ENCODE peak calls at places on chromosomes 13 and 19, in five cellular contexts. One of them, this sample, is unnamed.

GRCh38 chr19:38149597-38149996 is 74.4 kb downstream of the DPF1 start:
- DNase-seq in adrenal gland: peak; percentile 53
- DNase-seq in GM12878: no peak
- DNase-seq in fibroblast of the aortic adventitia: no peak
- DNase-seq in fibroblast of mammary gland: peak; percentile 18
- DNase-seq in this sample: no peak

GRCh38 chr13:96650301-96650886 is 343.9 kb downstream of the OXGR1 start:
- DNase-seq in adrenal gland: no peak
- DNase-seq in GM12878: peak; percentile 12
- DNase-seq in fibroblast of the aortic adventitia: peak; percentile 72
- DNase-seq in fibroblast of mammary gland: peak; percentile 89
- DNase-seq in this sample: peak; percentile 90

GRCh38 chr13:63542704-63543215 is 2127.1 kb upstream of the PCDH20 start:
- DNase-seq in adrenal gland: no peak
- DNase-seq in GM12878: no peak
- DNase-seq in fibroblast of the aortic adventitia: no peak
- DNase-seq in fibroblast of mammary gland: no peak
- DNase-seq in this sample: no peak

GRCh38 chr19:19488041-19488874 is 27.1 kb downstream of the TSSK6 start:
- DNase-seq in adrenal gland: peak; percentile 84
- DNase-seq in GM12878: no peak
- DNase-seq in fibroblast of the aortic adventitia: peak; percentile 56
- DNase-seq in fibroblast of mammary gland: peak; percentile 13
- DNase-seq in this sample: no peak

GRCh38 chr19:15129856-15130580 is 22.8 kb downstream of the SYDE1 start:
- DNase-seq in adrenal gland: no peak
- DNase-seq in GM12878: no peak
- DNase-seq in fibroblast of the aortic adventitia: no peak
- DNase-seq in fibroblast of mammary gland: no peak
- DNase-seq in this sample: no peak

GRCh38 chr13:21733475-21734311 is 62.8 kb downstream of the FGF9 start:
- DNase-seq in adrenal gland: no peak
- DNase-seq in GM12878: no peak
- DNase-seq in fibroblast of the aortic adventitia: no peak
- DNase-seq in fibroblast of mammary gland: no peak
- DNase-seq in this sample: no peak

GRCh38 chr19:39494661-39495060 is 4.1 kb upstream of the DLL3 start:
- DNase-seq in adrenal gland: no peak
- DNase-seq in GM12878: no peak
- DNase-seq in fibroblast of the aortic adventitia: no peak
- DNase-seq in fibroblast of mammary gland: no peak
- DNase-seq in this sample: no peak

GRCh38 chr13:100922599-100922998 is 248.0 kb upstream of the TMTC4 start:
- DNase-seq in adrenal gland: no peak
- DNase-seq in GM12878: no peak
- DNase-seq in fibroblast of the aortic adventitia: no peak
- DNase-seq in fibroblast of mammary gland: peak; percentile 4
- DNase-seq in this sample: no peak

GRCh38 chr19:1270168-1270853 is 1.2 kb downstream of the CIRBP start:
- DNase-seq in adrenal gland: no peak
- DNase-seq in GM12878: no peak
- DNase-seq in fibroblast of the aortic adventitia: no peak
- DNase-seq in fibroblast of mammary gland: no peak
- DNase-seq in this sample: no peak

GRCh38 chr19:14363203-14364097 is 17.8 kb upstream of the ADGRE5 start:
- DNase-seq in adrenal gland: peak; percentile 54
- DNase-seq in GM12878: no peak
- DNase-seq in fibroblast of the aortic adventitia: peak; percentile 74
- DNase-seq in fibroblast of mammary gland: peak; percentile 86
- DNase-seq in this sample: peak; percentile 40

GRCh38 chr13:36148436-36148835 is 17.3 kb upstream of the DCLK1 start:
- DNase-seq in adrenal gland: no peak
- DNase-seq in GM12878: no peak
- DNase-seq in fibroblast of the aortic adventitia: peak; percentile 64
- DNase-seq in fibroblast of mammary gland: peak; percentile 59
- DNase-seq in this sample: no peak

GRCh38 chr13:87234981-87235380 is 436.2 kb upstream of the SLITRK5 start:
- DNase-seq in adrenal gland: no peak
- DNase-seq in GM12878: no peak
- DNase-seq in fibroblast of the aortic adventitia: no peak
- DNase-seq in fibroblast of mammary gland: peak; percentile 26
- DNase-seq in this sample: peak; percentile 94

GRCh38 chr19:23436318-23436717 is 41.0 kb upstream of the ZNF91 start:
- DNase-seq in adrenal gland: no peak
- DNase-seq in GM12878: no peak
- DNase-seq in fibroblast of the aortic adventitia: no peak
- DNase-seq in fibroblast of mammary gland: no peak
- DNase-seq in this sample: no peak

GRCh38 chr19:28044477-28044876 is 1168.5 kb downstream of the UQCRFS1 start:
- DNase-seq in adrenal gland: no peak
- DNase-seq in GM12878: no peak
- DNase-seq in fibroblast of the aortic adventitia: no peak
- DNase-seq in fibroblast of mammary gland: no peak
- DNase-seq in this sample: no peak

GRCh38 chr13:101979825-101980224 is 422.0 kb downstream of the FGF14 start:
- DNase-seq in adrenal gland: no peak
- DNase-seq in GM12878: no peak
- DNase-seq in fibroblast of the aortic adventitia: no peak
- DNase-seq in fibroblast of mammary gland: no peak
- DNase-seq in this sample: no peak

GRCh38 chr19:7264858-7265257 is 29.4 kb downstream of the INSR start:
- DNase-seq in adrenal gland: no peak
- DNase-seq in GM12878: no peak
- DNase-seq in fibroblast of the aortic adventitia: no peak
- DNase-seq in fibroblast of mammary gland: no peak
- DNase-seq in this sample: no peak

GRCh38 chr13:36332986-36333385 is 13.2 kb downstream of the SPART start:
- DNase-seq in adrenal gland: no peak
- DNase-seq in GM12878: no peak
- DNase-seq in fibroblast of the aortic adventitia: peak; percentile 43
- DNase-seq in fibroblast of mammary gland: peak; percentile 66
- DNase-seq in this sample: peak; percentile 57

GRCh38 chr19:54518844-54519243 is 16.2 kb downstream of the LAIR2 start:
- DNase-seq in adrenal gland: no peak
- DNase-seq in GM12878: peak; percentile 73
- DNase-seq in fibroblast of the aortic adventitia: no peak
- DNase-seq in fibroblast of mammary gland: no peak
- DNase-seq in this sample: no peak

GRCh38 chr19:1076951-1077350 is 10.0 kb downstream of the ARHGAP45 start:
- DNase-seq in adrenal gland: peak; percentile 60
- DNase-seq in GM12878: peak; percentile 85
- DNase-seq in fibroblast of the aortic adventitia: no peak
- DNase-seq in fibroblast of mammary gland: no peak
- DNase-seq in this sample: no peak

GRCh38 chr13:46389985-46390384 is 2.9 kb upstream of the RUBCNL start:
- DNase-seq in adrenal gland: peak; percentile 45
- DNase-seq in GM12878: peak; percentile 79
- DNase-seq in fibroblast of the aortic adventitia: no peak
- DNase-seq in fibroblast of mammary gland: no peak
- DNase-seq in this sample: peak; percentile 26

GRCh38 chr19:16850133-16850532 is 20.9 kb downstream of the SIN3B start:
- DNase-seq in adrenal gland: no peak
- DNase-seq in GM12878: no peak
- DNase-seq in fibroblast of the aortic adventitia: peak; percentile 4
- DNase-seq in fibroblast of mammary gland: peak; percentile 61
- DNase-seq in this sample: peak; percentile 40

GRCh38 chr19:55390461-55390880 is 4.7 kb downstream of the RPL28 start:
- DNase-seq in adrenal gland: no peak
- DNase-seq in GM12878: no peak
- DNase-seq in fibroblast of the aortic adventitia: no peak
- DNase-seq in fibroblast of mammary gland: no peak
- DNase-seq in this sample: peak; percentile 37

GRCh38 chr19:31955061-31955460 is 390.3 kb upstream of the ZNF507 start:
- DNase-seq in adrenal gland: no peak
- DNase-seq in GM12878: no peak
- DNase-seq in fibroblast of the aortic adventitia: no peak
- DNase-seq in fibroblast of mammary gland: no peak
- DNase-seq in this sample: no peak

GRCh38 chr19:53904909-53905308 is 4.2 kb upstream of the CACNG7 start:
- DNase-seq in adrenal gland: no peak
- DNase-seq in GM12878: no peak
- DNase-seq in fibroblast of the aortic adventitia: no peak
- DNase-seq in fibroblast of mammary gland: no peak
- DNase-seq in this sample: no peak

GRCh38 chr13:54799621-54800226 is 1771.1 kb downstream of the OLFM4 start:
- DNase-seq in adrenal gland: no peak
- DNase-seq in GM12878: no peak
- DNase-seq in fibroblast of the aortic adventitia: no peak
- DNase-seq in fibroblast of mammary gland: no peak
- DNase-seq in this sample: no peak

GRCh38 chr19:3586707-3587346 is 1.5 kb downstream of the GIPC3 start:
- DNase-seq in adrenal gland: no peak
- DNase-seq in GM12878: no peak
- DNase-seq in fibroblast of the aortic adventitia: no peak
- DNase-seq in fibroblast of mammary gland: no peak
- DNase-seq in this sample: no peak

GRCh38 chr13:78437781-78438180 is 165.6 kb downstream of the POU4F1 start:
- DNase-seq in adrenal gland: no peak
- DNase-seq in GM12878: no peak
- DNase-seq in fibroblast of the aortic adventitia: no peak
- DNase-seq in fibroblast of mammary gland: no peak
- DNase-seq in this sample: no peak

GRCh38 chr13:42216422-42216735 is 55.6 kb upstream of the AKAP11 start:
- DNase-seq in adrenal gland: no peak
- DNase-seq in GM12878: no peak
- DNase-seq in fibroblast of the aortic adventitia: no peak
- DNase-seq in fibroblast of mammary gland: no peak
- DNase-seq in this sample: no peak
- TF ChIP-seq CTCF in adrenal gland: no peak
- TF ChIP-seq CTCF in GM12878: no peak
- TF ChIP-seq CTCF in fibroblast of the aortic adventitia: no peak
- TF ChIP-seq CTCF in fibroblast of mammary gland: no peak
- TF ChIP-seq CTCF in this sample: no peak

GRCh38 chr13:48068952-48069351 is 26.0 kb downstream of the MED4 start:
- DNase-seq in adrenal gland: no peak
- DNase-seq in GM12878: no peak
- DNase-seq in fibroblast of the aortic adventitia: peak; percentile 8
- DNase-seq in fibroblast of mammary gland: peak; percentile 6
- DNase-seq in this sample: peak; percentile 15
- H3K4me3 ChIP-seq in adrenal gland: no peak overlapping the region
- H3K4me3 ChIP-seq in GM12878: no peak overlapping the region
- H3K4me3 ChIP-seq in fibroblast of the aortic adventitia: no peak overlapping the region
- H3K4me3 ChIP-seq in fibroblast of mammary gland: no peak overlapping the region
- H3K4me3 ChIP-seq in this sample: no peak overlapping the region

DNA sequence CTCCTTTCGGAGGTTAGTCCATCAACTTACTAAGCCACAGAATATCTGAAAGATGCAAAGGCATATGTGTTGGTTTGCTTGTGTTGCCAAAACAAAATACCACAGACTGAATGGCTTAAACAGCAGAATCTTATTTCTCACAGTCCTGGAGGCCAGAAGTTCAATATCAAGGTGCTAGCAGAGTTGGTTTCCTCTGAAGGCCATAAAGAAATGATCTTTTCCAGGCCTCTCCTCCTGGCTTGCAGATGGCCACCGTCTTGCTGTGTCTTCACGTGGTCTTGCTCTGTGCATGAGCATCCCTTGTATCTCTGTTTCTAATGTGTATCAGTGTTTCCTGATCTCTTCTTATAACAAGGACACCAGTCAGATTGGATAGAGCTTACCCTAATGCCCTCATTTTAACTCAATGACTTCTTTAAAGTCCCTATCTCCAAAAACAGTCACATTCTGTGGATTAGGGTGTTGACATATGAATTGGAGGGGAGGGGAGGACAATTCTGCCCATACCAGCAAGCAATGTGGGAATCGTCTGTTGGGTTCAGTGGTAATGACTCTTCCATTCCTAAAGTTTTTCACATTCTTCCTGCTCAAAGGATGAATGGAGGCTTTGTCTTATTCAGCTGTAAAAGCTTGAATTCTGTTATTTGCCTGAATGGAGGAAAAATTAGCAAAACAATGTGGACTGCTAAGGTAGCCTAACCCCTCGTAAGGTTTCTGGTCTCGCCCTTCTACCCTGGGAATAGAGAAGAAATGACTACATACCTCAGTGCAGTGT is 715.7 kb downstream of the DIAPH3 start:
- DNase-seq in adrenal gland: no peak
- DNase-seq in GM12878: no peak
- DNase-seq in fibroblast of the aortic adventitia: no peak
- DNase-seq in fibroblast of mammary gland: no peak
- DNase-seq in this sample: peak; percentile 79
- TF ChIP-seq CTCF in adrenal gland: no peak
- TF ChIP-seq CTCF in GM12878: no peak
- TF ChIP-seq CTCF in fibroblast of the aortic adventitia: no peak
- TF ChIP-seq CTCF in fibroblast of mammary gland: no peak
- TF ChIP-seq CTCF in this sample: no peak

GRCh38 chr13:32947411-32947810 is 68.8 kb upstream of the KL start:
- DNase-seq in adrenal gland: no peak
- DNase-seq in GM12878: no peak
- DNase-seq in fibroblast of the aortic adventitia: no peak
- DNase-seq in fibroblast of mammary gland: no peak
- DNase-seq in this sample: no peak

GRCh38 chr13:32946558-32946957 is 69.7 kb upstream of the KL start:
- DNase-seq in adrenal gland: no peak
- DNase-seq in GM12878: no peak
- DNase-seq in fibroblast of the aortic adventitia: no peak
- DNase-seq in fibroblast of mammary gland: no peak
- DNase-seq in this sample: no peak

GRCh38 chr13:32951580-32951979 is 64.6 kb upstream of the KL start:
- DNase-seq in adrenal gland: no peak
- DNase-seq in GM12878: no peak
- DNase-seq in fibroblast of the aortic adventitia: no peak
- DNase-seq in fibroblast of mammary gland: no peak
- DNase-seq in this sample: no peak

DNA sequence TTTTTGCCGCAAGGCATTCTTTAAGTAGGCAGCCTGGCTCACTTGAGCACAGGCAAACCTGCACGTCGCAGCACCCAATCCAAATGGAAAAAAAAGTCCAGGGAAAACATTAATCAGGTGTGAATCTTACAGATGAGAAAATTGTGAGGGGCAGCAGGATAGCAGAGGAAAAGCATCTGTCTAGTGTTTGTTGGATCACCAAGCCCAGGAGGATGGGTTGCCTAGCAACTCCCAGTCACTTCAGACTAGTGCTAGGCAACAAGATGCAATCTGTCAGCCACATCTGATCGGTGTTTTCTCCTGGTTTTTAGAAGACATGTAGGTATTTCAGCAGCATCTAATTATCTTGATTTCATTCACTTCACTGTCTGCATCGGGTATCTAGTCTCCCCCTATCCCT is 68.3 kb upstream of the KL start:
- DNase-seq in adrenal gland: no peak
- DNase-seq in GM12878: no peak
- DNase-seq in fibroblast of the aortic adventitia: no peak
- DNase-seq in fibroblast of mammary gland: no peak
- DNase-seq in this sample: no peak
- H3K4me3 ChIP-seq in adrenal gland: no peak overlapping the region
- H3K4me3 ChIP-seq in GM12878: no peak overlapping the region
- H3K4me3 ChIP-seq in fibroblast of the aortic adventitia: no peak overlapping the region
- H3K4me3 ChIP-seq in fibroblast of mammary gland: no peak overlapping the region
- H3K4me3 ChIP-seq in this sample: no peak overlapping the region

GRCh38 chr13:58994778-58995177 is 1169.0 kb downstream of the DIAPH3 start:
- DNase-seq in adrenal gland: no peak
- DNase-seq in GM12878: no peak
- DNase-seq in fibroblast of the aortic adventitia: no peak
- DNase-seq in fibroblast of mammary gland: no peak
- DNase-seq in this sample: no peak
- TF ChIP-seq CTCF in adrenal gland: no peak
- TF ChIP-seq CTCF in GM12878: no peak
- TF ChIP-seq CTCF in fibroblast of the aortic adventitia: no peak
- TF ChIP-seq CTCF in fibroblast of mammary gland: no peak
- TF ChIP-seq CTCF in this sample: peak; percentile 20